ENCODE peak calls at places on chromosomes 13 and 19, in four cellular contexts. O is H1, J is IMR-90, C is H9. R is an unnamed sample.
A peak's percentile ranks its signal among the peaks of the same experiment; 100 is the strongest.

GRCh38 chr13:51829236-51829899 is 15.6 kb downstream of the TMEM272 start:
- DNase-seq in O (no peak), J (no peak), C (no peak), R (no peak)

GRCh38 chr13:88235441-88235840 is 564.3 kb downstream of the SLITRK5 start:
- DNase-seq in O (no peak), J (no peak), C (no peak), R (no peak)

GRCh38 chr19:36524617-36525016 is 3.5 kb downstream of the ZNF260 start:
- DNase-seq in O (no peak), J (no peak), C (no peak), R (no peak)

GRCh38 chr19:33426621-33427475 is 53.3 kb downstream of the CEBPG start:
- DNase-seq in O (no peak), J (no peak), C (no peak), R (no peak)

GRCh38 chr13:28337196-28338045 is 157.5 kb downstream of the FLT1 start:
- DNase-seq in O (no peak), J (peak; percentile 89), C (no peak), R (no peak)

GRCh38 chr13:33218020-33218419 is 67.5 kb downstream of the STARD13 start:
- DNase-seq in O (no peak), J (peak; percentile 71), C (no peak), R (peak; percentile 94)

GRCh38 chr13:35157143-35157755 is 215.2 kb downstream of the NBEA start:
- DNase-seq in O (no peak), J (peak; percentile 50), C (no peak), R (peak; percentile 64)

GRCh38 chr13:23500858-23501257 is 67.4 kb upstream of the SACS start:
- DNase-seq in O (no peak), J (peak; percentile 96), C (no peak), R (peak; percentile 28)

GRCh38 chr19:4199699-4200293 is 17.3 kb downstream of the ANKRD24 start:
- DNase-seq in O (no peak), J (no peak), C (peak; percentile 80), R (no peak)

GRCh38 chr13:40668335-40668734 is 1.9 kb upstream of the FOXO1 start:
- DNase-seq in O (no peak), J (no peak), C (peak; percentile 64), R (peak; percentile 69)

GRCh38 chr13:76622336-76623045 is 263.7 kb downstream of the KCTD12 start:
- DNase-seq in O (no peak), J (no peak), C (no peak), R (no peak)

GRCh38 chr13:76903544-76904162 is 17.4 kb upstream of the KCTD12 start:
- DNase-seq in O (peak; percentile 41), J (peak; percentile 80), C (peak; percentile 70), R (peak; percentile 81)

GRCh38 chr19:42143341-42144234 is 11.3 kb upstream of the POU2F2 start:
- DNase-seq in O (no peak), J (peak; percentile 30), C (peak; percentile 73), R (peak; percentile 73)

GRCh38 chr19:46190489-46190888 is 39.1 kb upstream of the IGFL1 start:
- DNase-seq in O (no peak), J (no peak), C (no peak), R (no peak)

GRCh38 chr13:45807520-45808099 is 43.9 kb downstream of the SIAH3 start:
- DNase-seq in O (no peak), J (peak; percentile 17), C (peak; percentile 55), R (peak; percentile 93)

GRCh38 chr19:13824703-13825102 is 29.5 kb downstream of the ZSWIM4 start:
- DNase-seq in O (no peak), J (no peak), C (no peak), R (no peak)

GRCh38 chr13:101784313-101784712 is 331.8 kb downstream of the ITGBL1 start:
- DNase-seq in O (no peak), J (no peak), C (no peak), R (no peak)

GRCh38 chr13:50081106-50081898 is 66.1 kb downstream of the KCNRG start:
- DNase-seq in O (no peak), J (no peak), C (peak; percentile 63), R (peak; percentile 58)

GRCh38 chr13:54607421-54607820 is 1578.8 kb downstream of the OLFM4 start:
- DNase-seq in O (no peak), J (no peak), C (no peak), R (no peak)

GRCh38 chr13:54614729-54615128 is 1586.1 kb downstream of the OLFM4 start:
- DNase-seq in O (no peak), J (no peak), C (no peak), R (no peak)

GRCh38 chr13:54611400-54611799 is 1582.8 kb downstream of the OLFM4 start:
- DNase-seq in O (no peak), J (no peak), C (no peak), R (no peak)
- H4K5ac ChIP-seq in O (no peak overlapping the region), J (no peak overlapping the region), C (no peak overlapping the region), R (no peak overlapping the region)

GRCh38 chr19:458091-459042 is 2.5 kb downstream of the SHC2 start:
- DNase-seq in O (no peak), J (no peak), C (no peak), R (no peak)

GRCh38 chr19:457636-458035 is 3.2 kb downstream of the SHC2 start:
- DNase-seq in O (no peak), J (no peak), C (no peak), R (no peak)

GRCh38 chr19:460877-461609 is at the start of gene SHC2:
- DNase-seq in O (no peak), J (no peak), C (no peak), R (no peak)

GRCh38 chr19:461664-462551 is 1.1 kb upstream of the SHC2 start:
- DNase-seq in O (no peak), J (no peak), C (peak; percentile 73), R (peak; percentile 63)

GRCh38 chr19:459724-460511 is 915 bp downstream of the SHC2 start:
- DNase-seq in O (no peak), J (peak; percentile 27), C (peak; percentile 61), R (peak; percentile 37)
- H2BK5ac ChIP-seq in O (no peak overlapping the region), J (no peak overlapping the region), C (no peak overlapping the region), R (no peak overlapping the region)

GRCh38 chr13:99074693-99075092 is 96.8 kb upstream of the DOCK9 start:
- DNase-seq in O (no peak), J (no peak), C (no peak), R (no peak)

GRCh38 chr13:99080131-99080530 is 102.3 kb upstream of the DOCK9 start:
- DNase-seq in O (no peak), J (no peak), C (no peak), R (no peak)

GRCh38 chr13:99075268-99076191 is 97.7 kb upstream of the DOCK9 start:
- DNase-seq in O (no peak), J (no peak), C (no peak), R (peak; percentile 54)

GRCh38 chr13:99072941-99073340 is 95.1 kb upstream of the DOCK9 start:
- DNase-seq in O (no peak), J (no peak), C (no peak), R (no peak)

DNA sequence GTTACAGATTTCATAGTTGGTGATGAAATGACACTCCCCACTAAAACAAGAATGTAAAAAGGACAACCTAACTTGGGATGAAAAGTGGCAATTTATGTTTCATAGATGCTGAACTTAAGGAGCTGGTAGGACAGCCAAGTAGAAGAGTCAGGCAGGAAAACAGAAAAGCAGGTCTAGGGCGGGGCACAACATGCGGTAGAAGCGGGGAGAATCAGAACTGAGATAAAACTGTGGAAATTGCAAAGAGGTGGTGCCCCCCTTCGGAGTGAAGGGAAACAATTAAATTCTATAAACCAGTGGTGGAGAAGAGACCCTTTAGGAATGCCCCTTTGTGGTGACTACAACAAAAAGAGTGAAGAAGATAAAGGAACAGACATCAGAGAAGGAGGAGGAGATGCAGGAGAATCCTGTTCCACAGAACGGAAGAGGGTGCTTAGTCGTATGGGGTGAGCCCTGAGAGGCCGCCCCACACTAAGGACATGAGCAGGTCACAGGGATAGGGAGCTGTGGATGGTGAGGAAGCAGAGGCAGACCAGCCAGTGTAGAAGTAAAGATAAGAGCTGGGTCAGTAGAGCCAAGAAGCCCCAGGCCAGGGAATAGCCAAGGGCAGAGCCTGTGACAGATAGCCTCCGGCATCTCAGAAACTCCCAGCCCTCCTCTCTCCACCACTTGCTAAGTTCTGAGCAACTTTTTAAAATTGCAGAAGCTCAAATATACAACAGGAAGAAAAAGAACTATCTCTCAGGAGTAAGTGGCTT is 100.3 kb upstream of the DOCK9 start:
- DNase-seq in O (no peak), J (no peak), C (no peak), R (no peak)
- H2BK120ac ChIP-seq in O (no peak overlapping the region), J (no peak overlapping the region), C (no peak overlapping the region), R (no peak overlapping the region)

GRCh38 chr19:1373534-1374249 is 10.0 kb upstream of the NDUFS7 start:
- DNase-seq in O (no peak), J (peak; percentile 66), C (no peak), R (no peak)
- H4K5ac ChIP-seq in O (no peak overlapping the region), J (no peak overlapping the region), C (no peak overlapping the region), R (no peak overlapping the region)

GRCh38 chr13:74683411-74683810 is 549.2 kb upstream of the KLF12 start:
- DNase-seq in O (no peak), J (no peak), C (no peak), R (peak; percentile 19)
- H2BK5ac ChIP-seq in O (no peak overlapping the region), J (no peak overlapping the region), C (no peak overlapping the region), R (no peak overlapping the region)

GRCh38 chr19:38135150-38135998 is 88.6 kb downstream of the DPF1 start:
- DNase-seq in O (no peak), J (peak; percentile 43), C (no peak), R (no peak)
- H2BK120ac ChIP-seq in O (no peak overlapping the region), J (no peak overlapping the region), C (no peak overlapping the region), R (no peak overlapping the region)

GRCh38 chr13:78768950-78769349 is 110.0 kb upstream of the OBI1 start:
- DNase-seq in O (no peak), J (no peak), C (no peak), R (no peak)
- H4K5ac ChIP-seq in O (no peak overlapping the region), J (no peak overlapping the region), C (no peak overlapping the region), R (no peak overlapping the region)